ENCODE peak calls at places on chromosome 21, in eight cellular contexts. C is IMR-90, B is foreskin fibroblast, L is HCT116, V is RWPE1, K is esophagus squamous epithelium, I is GM12878, O is stomach. S is an unnamed sample.

GRCh38 chr21:42545745-42546144 is 32.1 kb downstream of the SLC37A1 start:
- DNase-seq in O (no peak), V (no peak), C (no peak), B (no peak), L (no peak), K (no peak), I (no peak), S (no peak)

GRCh38 chr21:41848971-41849580 is 30.1 kb downstream of the PRDM15 start:
- DNase-seq in L (no peak), K (no peak), I (no peak), C (no peak), O (no peak), V (no peak), B (no peak), S (no peak)

GRCh38 chr21:42499430-42500106 is 3.5 kb upstream of the RSPH1 start:
- DNase-seq in B (no peak), O (no peak), C (no peak), K (no peak), L (no peak), I (no peak), V (no peak), S (no peak)

GRCh38 chr21:41868062-41868710 is 11.0 kb downstream of the PRDM15 start:
- DNase-seq in I (peak; percentile 79), B (peak; percentile 69), C (peak; percentile 12), O (no peak), V (no peak), K (no peak), L (no peak), S (no peak)

GRCh38 chr21:35204850-35205564 is 155.9 kb upstream of the RUNX1 start:
- DNase-seq in C (peak; percentile 98), K (no peak), O (peak; percentile 90), B (peak; percentile 85), V (no peak), I (no peak), L (no peak), S (no peak)

GRCh38 chr21:42672699-42673458 is 19.5 kb downstream of the PDE9A start:
- DNase-seq in B (no peak), L (no peak), C (peak; percentile 29), I (no peak), V (peak; percentile 74), O (no peak), K (no peak), S (no peak)

GRCh38 chr21:41622831-41623548 is 115.0 kb upstream of the TMPRSS2 start:
- DNase-seq in I (no peak), K (no peak), O (no peak), C (peak; percentile 53), V (no peak), L (no peak), B (no peak), S (no peak)

GRCh38 chr21:42864812-42865211 is 14.5 kb downstream of the WDR4 start:
- DNase-seq in K (no peak), B (peak; percentile 46), V (no peak), I (no peak), L (no peak), O (no peak), C (no peak), S (no peak)

GRCh38 chr21:34511154-34511553 is 856 bp downstream of the KCNE1 start:
- DNase-seq in I (no peak), O (no peak), K (no peak), V (no peak), C (no peak), B (no peak), L (no peak), S (no peak)

GRCh38 chr21:31837613-31838390 is 35.0 kb upstream of the HUNK start:
- DNase-seq in V (no peak), O (no peak), B (no peak), K (no peak), I (no peak), L (no peak), C (no peak), S (no peak)

GRCh38 chr21:42039470-42039901 is 29.3 kb upstream of the ZBTB21 start:
- DNase-seq in L (no peak), K (no peak), O (no peak), I (no peak), V (no peak), B (peak; percentile 65), C (peak; percentile 85), S (no peak)

GRCh38 chr21:15795533-15795932 is 65.8 kb downstream of the USP25 start:
- DNase-seq in B (no peak), K (no peak), V (no peak), L (no peak), O (no peak), C (no peak), I (no peak), S (no peak)

GRCh38 chr21:34625194-34625593 is 10.3 kb upstream of the RCAN1 start:
- DNase-seq in O (no peak), B (no peak), K (no peak), L (no peak), I (no peak), C (no peak), V (no peak), S (no peak)

GRCh38 chr21:37101384-37101783 is 28.3 kb downstream of the TTC3 start:
- DNase-seq in L (no peak), I (no peak), V (no peak), O (no peak), B (peak; percentile 6), K (no peak), C (peak; percentile 36), S (no peak)

GRCh38 chr21:15034126-15034848 is 30.5 kb downstream of the NRIP1 start:
- DNase-seq in C (peak; percentile 72), K (no peak), V (no peak), B (peak; percentile 43), O (no peak), L (no peak), I (no peak), S (no peak)

GRCh38 chr21:16851054-16851453 is 661.8 kb upstream of the CXADR start:
- DNase-seq in B (no peak), L (no peak), K (no peak), I (no peak), O (no peak), V (no peak), C (no peak), S (no peak)

GRCh38 chr21:40845621-40846020 is 1.3 kb downstream of the DSCAM start:
- DNase-seq in K (no peak), O (no peak), L (no peak), V (peak; percentile 62), C (peak; percentile 3), I (no peak), B (no peak), S (no peak)

GRCh38 chr21:35203093-35204021 is 154.3 kb upstream of the RUNX1 start:
- DNase-seq in V (no peak), L (no peak), K (no peak), B (peak; percentile 65), I (no peak), O (no peak), C (peak; percentile 93), S (no peak)

GRCh38 chr21:35860181-35860869 is 200.0 kb downstream of the SETD4 start:
- DNase-seq in K (no peak), V (no peak), C (no peak), B (no peak), L (no peak), O (no peak), I (no peak), S (no peak)

GRCh38 chr21:16028163-16028562 is 298.4 kb downstream of the USP25 start:
- DNase-seq in I (no peak), L (no peak), B (no peak), C (no peak), K (no peak), V (no peak), O (no peak), S (no peak)

DNA sequence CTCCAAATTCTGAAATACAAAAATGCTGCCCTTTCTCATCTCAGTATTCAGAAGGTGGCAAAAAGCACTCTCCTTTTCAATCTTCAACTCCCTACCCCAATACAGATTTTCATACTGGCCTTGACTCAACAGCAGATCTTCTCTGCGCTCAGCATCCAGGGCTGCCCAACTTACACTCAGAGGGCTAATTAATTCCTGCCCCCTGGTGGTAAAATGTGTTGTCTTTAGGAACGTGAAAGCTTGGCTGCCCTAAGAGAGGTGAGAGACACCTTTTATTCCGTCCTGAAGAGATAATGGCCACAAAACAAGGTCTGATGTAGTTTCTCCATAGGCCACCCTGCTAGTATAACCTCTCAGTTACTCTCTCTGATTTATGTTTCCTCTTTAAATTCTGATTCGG is 25.0 kb downstream of the KRTAP24-1 start:
- DNase-seq in V (peak; percentile 40), B (no peak), C (no peak), I (no peak), O (no peak), K (no peak), L (no peak), S (no peak)
- TF ChIP-seq CTCF in V (no peak), B (peak; percentile 19), C (no peak), I (no peak), O (no peak), K (peak; percentile 52), L (no peak), S (no peak)

DNA sequence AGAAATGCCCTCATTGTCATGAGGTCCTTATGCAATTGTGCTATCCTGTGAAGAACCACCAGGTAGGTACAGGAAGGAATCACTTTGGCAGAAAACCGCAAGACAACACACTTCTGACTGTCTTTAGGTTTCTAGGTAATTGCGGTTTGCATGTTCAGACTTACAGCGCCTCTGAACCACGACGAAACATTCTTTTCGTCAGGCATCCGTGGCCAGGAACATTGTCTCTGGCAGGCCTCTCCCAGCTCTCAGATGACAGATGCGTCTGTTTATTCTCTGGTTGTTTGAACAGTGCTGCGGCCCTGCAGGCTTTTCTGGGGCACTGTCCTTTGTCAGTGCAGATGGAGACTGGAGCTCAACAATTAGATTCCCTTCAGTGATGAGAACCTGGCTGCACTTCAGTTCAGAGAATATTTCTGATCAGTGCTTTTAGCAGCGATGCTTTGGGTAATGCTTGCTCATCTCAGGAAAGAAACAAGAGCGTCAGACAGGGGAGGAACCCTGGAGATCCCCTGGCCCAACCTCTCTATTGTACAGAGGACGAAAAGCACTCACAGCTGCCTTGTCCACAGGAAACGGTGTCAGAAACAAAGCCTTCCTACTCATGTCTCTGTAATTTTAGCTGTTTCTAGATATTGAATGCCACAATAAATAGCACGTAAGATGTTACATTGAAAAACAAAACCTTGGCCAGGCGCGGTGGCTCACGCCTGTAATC is 63.5 kb downstream of the B3GALT5 start:
- DNase-seq in B (no peak), I (peak; percentile 51), L (no peak), V (peak; percentile 34), K (no peak), O (no peak), C (no peak), S (no peak)
- TF ChIP-seq CTCF in B (no peak), I (no peak), L (no peak), V (no peak), K (no peak), O (no peak), C (no peak), S (no peak)

DNA sequence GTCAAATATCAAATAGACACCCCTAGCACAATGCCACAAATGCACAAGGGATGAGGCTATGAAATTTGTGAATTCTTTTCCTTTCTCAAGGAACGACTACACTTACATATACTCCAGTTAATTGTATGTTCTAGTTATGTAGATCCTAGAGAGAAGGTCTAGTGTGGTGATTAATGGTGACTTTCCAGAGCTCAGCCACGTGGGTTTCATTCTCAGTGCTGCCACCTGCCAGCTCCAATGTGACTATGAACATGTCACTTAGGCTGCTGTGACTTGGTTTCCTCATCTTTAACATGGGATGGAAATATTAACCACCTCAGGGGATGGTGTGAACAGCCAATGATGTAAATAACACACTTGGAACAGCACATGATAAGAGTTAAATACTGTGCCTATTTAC is 138.3 kb downstream of the APP start:
- DNase-seq in V (no peak), K (no peak), O (no peak), L (no peak), I (no peak), C (no peak), B (no peak), S (no peak)
- TF ChIP-seq CTCF in V (no peak), K (no peak), O (no peak), L (peak; percentile 21), I (no peak), C (no peak), B (no peak), S (no peak)

GRCh38 chr21:43979654-43980053 is 32.5 kb upstream of the TRAPPC10 start:
- DNase-seq in I (no peak), C (no peak), O (no peak), L (no peak), K (no peak), B (no peak), V (no peak), S (no peak)
- TF ChIP-seq CTCF in I (no peak), C (peak; percentile 11), O (no peak), L (no peak), K (no peak), B (no peak), V (no peak), S (no peak)

S was measured in activated B cell treated with CpG ODN at 0.5 μM for 24 hours.